ENCODE peak calls at places on chromosomes 6 and 20, in ten cellular contexts. T is RPMI8226, J is HCT116, N is AG09319, R is kidney glomerular epithelial cell, E is body of pancreas, K is mesothelial cell of epicardium, S is anterior cingulate cortex, D is IMR-90, C is OCI-M1. I is an unnamed sample.
A peak's percentile ranks its signal among the peaks of the same experiment; 100 is the strongest.

GRCh38 chr6:167547751-167548150 is 222.9 kb downstream of the TTLL2 start:
- DNase-seq in T (no peak), J (no peak), N (no peak), R (no peak), E (no peak), K (no peak), S (no peak), D (no peak), C (no peak), I (no peak)

GRCh38 chr20:54250691-54251090 is 42.8 kb downstream of the PFDN4 start:
- DNase-seq in T (no peak), J (no peak), N (no peak), R (no peak), E (no peak), K (no peak), S (no peak), D (no peak), C (no peak), I (no peak)

GRCh38 chr20:24605937-24606455 is 136.6 kb downstream of the SYNDIG1 start:
- DNase-seq in T (no peak), J (no peak), N (no peak), R (no peak), E (no peak), K (no peak), S (no peak), D (no peak), C (no peak), I (no peak)

GRCh38 chr6:5142915-5143314 is 57.8 kb downstream of the PPP1R3G start:
- DNase-seq in T (no peak), J (no peak), N (no peak), R (no peak), E (no peak), K (no peak), S (no peak), D (peak; percentile 7), C (no peak), I (no peak)

GRCh38 chr6:99905209-99906106 is 88.6 kb downstream of the MCHR2 start:
- DNase-seq in T (peak; percentile 39), J (peak; percentile 60), N (peak; percentile 3), R (peak; percentile 68), E (peak; percentile 36), K (no peak), S (no peak), D (peak; percentile 56), C (peak; percentile 78), I (peak; percentile 21)

GRCh38 chr20:45611054-45611453 is 18.5 kb upstream of the WFDC10A start:
- DNase-seq in T (no peak), J (peak; percentile 39), N (peak; percentile 29), R (peak; percentile 79), E (no peak), K (no peak), S (no peak), D (peak; percentile 75), C (peak; percentile 91), I (no peak)

GRCh38 chr6:73688351-73688750 is 7.7 kb upstream of the CD109 start:
- DNase-seq in T (no peak), J (no peak), N (no peak), R (no peak), E (no peak), K (no peak), S (no peak), D (no peak), C (no peak), I (no peak)

GRCh38 chr20:54025166-54025835 is 45.1 kb downstream of the BCAS1 start:
- DNase-seq in T (no peak), J (no peak), N (peak; percentile 29), R (peak; percentile 91), E (no peak), K (no peak), S (no peak), D (no peak), C (no peak), I (no peak)

GRCh38 chr20:63425846-63426485 is 46.5 kb downstream of the KCNQ2 start:
- DNase-seq in T (peak; percentile 68), J (no peak), N (no peak), R (no peak), E (no peak), K (no peak), S (no peak), D (no peak), C (no peak), I (no peak)

GRCh38 chr6:146785001-146785585 is 186.3 kb downstream of the ADGB start:
- DNase-seq in T (peak; percentile 53), J (peak; percentile 56), N (no peak), R (no peak), E (peak; percentile 12), K (no peak), S (no peak), D (peak; percentile 41), C (peak; percentile 90), I (peak; percentile 6)

GRCh38 chr20:20410678-20411077 is 42.8 kb downstream of the INSM1 start:
- DNase-seq in T (no peak), J (no peak), N (no peak), R (no peak), E (peak; percentile 56), K (no peak), S (no peak), D (no peak), C (peak; percentile 75), I (no peak)

GRCh38 chr6:30044630-30045029 is 16.4 kb upstream of the POLR1H start:
- DNase-seq in T (no peak), J (no peak), N (no peak), R (peak; percentile 21), E (no peak), K (no peak), S (no peak), D (peak; percentile 89), C (peak; percentile 39), I (no peak)

GRCh38 chr20:2206957-2207769 is 88.6 kb upstream of the TGM3 start:
- DNase-seq in T (peak; percentile 78), J (peak; percentile 29), N (no peak), R (peak; percentile 17), E (peak; percentile 83), K (peak; percentile 75), S (no peak), D (peak; percentile 28), C (peak; percentile 63), I (peak; percentile 75)

GRCh38 chr6:3282461-3283236 is 23.9 kb downstream of the PSMG4 start:
- DNase-seq in T (no peak), J (no peak), N (no peak), R (no peak), E (peak; percentile 6), K (no peak), S (no peak), D (no peak), C (no peak), I (no peak)

GRCh38 chr20:38722708-38723068 is 1.6 kb upstream of the SLC32A1 start:
- DNase-seq in T (no peak), J (no peak), N (no peak), R (no peak), E (no peak), K (no peak), S (no peak), D (no peak), C (no peak), I (no peak)

GRCh38 chr6:34671801-34672656 is 24.5 kb downstream of the ILRUN start:
- DNase-seq in T (peak; percentile 70), J (no peak), N (no peak), R (no peak), E (no peak), K (no peak), S (no peak), D (peak; percentile 55), C (peak; percentile 70), I (peak; percentile 73)

GRCh38 chr20:48703107-48703506 is 124.7 kb downstream of the PREX1 start:
- DNase-seq in T (no peak), J (no peak), N (no peak), R (no peak), E (peak; percentile 56), K (no peak), S (no peak), D (no peak), C (no peak), I (no peak)

GRCh38 chr6:153085239-153085638 is 45.8 kb downstream of the RGS17 start:
- DNase-seq in T (no peak), J (no peak), N (no peak), R (no peak), E (no peak), K (no peak), S (no peak), D (no peak), C (no peak), I (no peak)

GRCh38 chr6:105400501-105400900 is 2.4 kb downstream of the PREP start:
- DNase-seq in T (no peak), J (no peak), N (no peak), R (no peak), E (no peak), K (no peak), S (no peak), D (no peak), C (peak; percentile 56), I (no peak)

GRCh38 chr6:57301755-57302154 is 15.7 kb upstream of the PRIM2 start:
- DNase-seq in T (no peak), J (no peak), N (no peak), R (no peak), E (no peak), K (no peak), S (no peak), D (no peak), C (no peak), I (no peak)

GRCh38 chr6:37433657-37434271 is 743 bp downstream of the CMTR1 start:
- DNase-seq in T (peak; percentile 45), J (no peak), N (no peak), R (no peak), E (peak; percentile 28), K (no peak), S (no peak), D (peak; percentile 12), C (peak; percentile 74), I (peak; percentile 38)

GRCh38 chr20:48295445-48295903 is 510.2 kb upstream of the SULF2 start:
- DNase-seq in T (no peak), J (peak; percentile 79), N (peak; percentile 80), R (peak; percentile 95), E (peak; percentile 27), K (no peak), S (no peak), D (peak; percentile 94), C (no peak), I (no peak)

GRCh38 chr6:56816393-56816792 is 138.5 kb upstream of the BEND6 start:
- DNase-seq in T (no peak), J (no peak), N (no peak), R (no peak), E (no peak), K (no peak), S (no peak), D (no peak), C (no peak), I (no peak)

GRCh38 chr6:35491558-35492541 is 5.0 kb downstream of the TEAD3 start:
- DNase-seq in T (no peak), J (no peak), N (no peak), R (no peak), E (no peak), K (no peak), S (no peak), D (no peak), C (no peak), I (no peak)

GRCh38 chr6:1082040-1082935 is 229.6 kb upstream of the FOXQ1 start:
- DNase-seq in T (no peak), J (no peak), N (peak; percentile 82), R (peak; percentile 79), E (no peak), K (no peak), S (no peak), D (peak; percentile 73), C (no peak), I (no peak)

GRCh38 chr6:13573669-13574110 is 711 bp upstream of the SIRT5 start:
- DNase-seq in T (peak; percentile 53), J (peak; percentile 18), N (no peak), R (no peak), E (peak; percentile 48), K (no peak), S (no peak), D (peak; percentile 46), C (peak; percentile 85), I (no peak)

GRCh38 chr20:37669062-37669772 is 24.6 kb upstream of the CTNNBL1 start:
- DNase-seq in T (no peak), J (no peak), N (no peak), R (no peak), E (no peak), K (no peak), S (no peak), D (no peak), C (peak; percentile 21), I (no peak)

GRCh38 chr6:125994659-125995488 is 8.5 kb downstream of the TRMT11 start:
- DNase-seq in T (no peak), J (no peak), N (no peak), R (no peak), E (no peak), K (no peak), S (no peak), D (no peak), C (no peak), I (no peak)

I was measured in germinal center.